ENCODE peak calls at places on chromosome 9, in six cellular contexts. E, G, K, V, P and Y are unnamed samples.
A peak's percentile ranks its signal among the peaks of the same experiment; 100 is the strongest.

GRCh38 chr9:137160716-137161557 is 8.9 kb downstream of the LRRC26 start:
- DNase-seq in E (no peak), G (no peak), K (no peak), V (no peak), P (no peak), Y (no peak)

GRCh38 chr9:126591083-126591482 is 22.6 kb upstream of the LMX1B start:
- DNase-seq in E (no peak), G (no peak), K (no peak), V (no peak), P (peak; percentile 30), Y (no peak)

GRCh38 chr9:137390553-137391410 is 32.2 kb downstream of the EXD3 start:
- DNase-seq in E (no peak), G (peak; percentile 79), K (no peak), V (peak; percentile 70), P (no peak), Y (peak; percentile 57)

GRCh38 chr9:94855919-94856318 is 129.4 kb downstream of the AOPEP start:
- DNase-seq in E (no peak), G (no peak), K (no peak), V (no peak), P (no peak), Y (no peak)

GRCh38 chr9:127085186-127085585 is 37.2 kb downstream of the ANGPTL2 start:
- DNase-seq in E (no peak), G (no peak), K (no peak), V (no peak), P (no peak), Y (no peak)

GRCh38 chr9:97534185-97534584 is 32.7 kb downstream of the TMOD1 start:
- DNase-seq in E (no peak), G (no peak), K (no peak), V (no peak), P (no peak), Y (no peak)

GRCh38 chr9:106859957-106860715 is 2.8 kb upstream of the ZNF462 start:
- DNase-seq in E (no peak), G (peak; percentile 70), K (no peak), V (peak; percentile 16), P (peak; percentile 23), Y (peak; percentile 71)

GRCh38 chr9:134182554-134183219 is 18.3 kb upstream of the RNU6ATAC start:
- DNase-seq in E (no peak), G (no peak), K (no peak), V (no peak), P (no peak), Y (no peak)

GRCh38 chr9:129341197-129341990 is 163.3 kb upstream of the IER5L start:
- DNase-seq in E (no peak), G (no peak), K (no peak), V (no peak), P (no peak), Y (no peak)

GRCh38 chr9:129237195-129237611 is 59.1 kb upstream of the IER5L start:
- DNase-seq in E (peak; percentile 50), G (peak; percentile 36), K (peak; percentile 15), V (no peak), P (no peak), Y (no peak)

GRCh38 chr9:113720495-113720894 is 155.6 kb upstream of the ZNF618 start:
- DNase-seq in E (no peak), G (no peak), K (no peak), V (no peak), P (no peak), Y (no peak)

GRCh38 chr9:133491656-133491925 is 12.7 kb upstream of the SLC2A6 start:
- DNase-seq in E (no peak), G (peak; percentile 31), K (no peak), V (no peak), P (no peak), Y (no peak)

GRCh38 chr9:18208166-18209059 is 265.5 kb upstream of the ADAMTSL1 start:
- DNase-seq in E (no peak), G (peak; percentile 43), K (no peak), V (peak; percentile 45), P (peak; percentile 55), Y (peak; percentile 81)

GRCh38 chr9:127506117-127506813 is 55.0 kb downstream of the LRSAM1 start:
- DNase-seq in E (no peak), G (no peak), K (no peak), V (no peak), P (no peak), Y (no peak)

GRCh38 chr9:121499427-121500164 is at the start of gene GGTA1:
- DNase-seq in E (no peak), G (peak; percentile 56), K (no peak), V (peak; percentile 48), P (peak; percentile 70), Y (peak; percentile 48)

GRCh38 chr9:13769641-13770040 is 490.1 kb upstream of the MPDZ start:
- DNase-seq in E (no peak), G (no peak), K (no peak), V (no peak), P (no peak), Y (no peak)